ENCODE peak calls at places on chromosomes 2 and 18, in four cellular contexts. One of them, this sample, is unnamed.

GRCh38 chr18:76957384-76958355 is 135.3 kb downstream of the ZNF236 start:
- DNase-seq in anterior cingulate cortex: no peak
- DNase-seq in smooth muscle cell of the brain vasculature: no peak
- DNase-seq in mesothelial cell of epicardium: no peak
- DNase-seq in this sample: no peak

GRCh38 chr2:27427863-27428212 is 593 bp upstream of the NRBP1 start:
- DNase-seq in anterior cingulate cortex: no peak
- DNase-seq in mesothelial cell of epicardium: no peak
- DNase-seq in smooth muscle cell of the brain vasculature: no peak
- DNase-seq in this sample: no peak

GRCh38 chr2:41879367-41879871 is 168.4 kb upstream of the PKDCC start:
- DNase-seq in smooth muscle cell of the brain vasculature: no peak
- DNase-seq in mesothelial cell of epicardium: no peak
- DNase-seq in anterior cingulate cortex: no peak
- DNase-seq in this sample: no peak

GRCh38 chr18:8176105-8176504 is 433.1 kb upstream of the RAB12 start:
- DNase-seq in anterior cingulate cortex: no peak
- DNase-seq in smooth muscle cell of the brain vasculature: no peak
- DNase-seq in mesothelial cell of epicardium: no peak
- DNase-seq in this sample: no peak

GRCh38 chr2:138476940-138477339 is 24.6 kb upstream of the SPOPL start:
- DNase-seq in mesothelial cell of epicardium: no peak
- DNase-seq in anterior cingulate cortex: no peak
- DNase-seq in smooth muscle cell of the brain vasculature: no peak
- DNase-seq in this sample: no peak

GRCh38 chr2:47187124-47187523 is 32.0 kb upstream of the STPG4 start:
- DNase-seq in mesothelial cell of epicardium: no peak
- DNase-seq in anterior cingulate cortex: no peak
- DNase-seq in smooth muscle cell of the brain vasculature: no peak
- DNase-seq in this sample: no peak

GRCh38 chr18:46712406-46712805 is 44.4 kb downstream of the ST8SIA5 start:
- DNase-seq in mesothelial cell of epicardium: no peak
- DNase-seq in smooth muscle cell of the brain vasculature: no peak
- DNase-seq in anterior cingulate cortex: no peak
- DNase-seq in this sample: no peak

GRCh38 chr2:72148391-72148974 is 821 bp upstream of the CYP26B1 start:
- DNase-seq in smooth muscle cell of the brain vasculature: no peak
- DNase-seq in mesothelial cell of epicardium: peak; percentile 81
- DNase-seq in anterior cingulate cortex: no peak
- DNase-seq in this sample: no peak

GRCh38 chr2:66925128-66925527 is 472.0 kb upstream of the ETAA1 start:
- DNase-seq in mesothelial cell of epicardium: no peak
- DNase-seq in anterior cingulate cortex: no peak
- DNase-seq in smooth muscle cell of the brain vasculature: no peak
- DNase-seq in this sample: no peak

GRCh38 chr18:2146754-2147153 is 424.6 kb downstream of the METTL4 start:
- DNase-seq in anterior cingulate cortex: no peak
- DNase-seq in smooth muscle cell of the brain vasculature: no peak
- DNase-seq in mesothelial cell of epicardium: no peak
- DNase-seq in this sample: no peak

This sample was measured in NCI-H1930.